ENCODE peak calls at places on chromosome 14, in seven cellular contexts. P is GM23338; Y is pancreas; N is WERI-Rb-1; K is body of pancreas; C is CD4-positive, alpha-beta memory T cell; U is brain microvascular endothelial cell. X is an unnamed sample.

GRCh38 chr14:99230271-99231141 is 41.5 kb downstream of the BCL11B start:
- DNase-seq in N (no peak), P (peak; percentile 69), C (peak; percentile 92), U (no peak), K (no peak), Y (no peak), X (peak; percentile 31)

GRCh38 chr14:34302654-34303053 is 159.4 kb downstream of the SPTSSA start:
- DNase-seq in K (peak; percentile 87), P (no peak), N (no peak), U (no peak), Y (peak; percentile 82), C (no peak), X (no peak)

GRCh38 chr14:39015360-39015961 is 87.6 kb downstream of the SEC23A start:
- DNase-seq in U (peak; percentile 26), Y (no peak), C (peak; percentile 19), P (peak; percentile 75), N (no peak), K (peak; percentile 50), X (peak; percentile 26)

GRCh38 chr14:75069811-75070145 is 337 bp downstream of the ZC2HC1C start:
- DNase-seq in N (no peak), C (no peak), K (no peak), Y (no peak), P (peak; percentile 82), U (no peak), X (no peak)

GRCh38 chr14:55206175-55206574 is 14.8 kb upstream of the DLGAP5 start:
- DNase-seq in U (no peak), C (no peak), P (no peak), Y (no peak), K (no peak), N (no peak), X (no peak)

GRCh38 chr14:70771781-70772212 is 37.5 kb downstream of the MAP3K9 start:
- DNase-seq in Y (no peak), U (peak; percentile 17), P (peak; percentile 31), C (no peak), N (no peak), K (no peak), X (no peak)

GRCh38 chr14:85607571-85608219 is 77.8 kb downstream of the FLRT2 start:
- DNase-seq in U (peak; percentile 69), N (no peak), C (no peak), Y (no peak), K (no peak), P (no peak), X (no peak)

GRCh38 chr14:103696466-103697071 is 18.7 kb downstream of the XRCC3 start:
- DNase-seq in Y (no peak), N (no peak), C (no peak), U (peak; percentile 32), K (no peak), P (no peak), X (no peak)

GRCh38 chr14:30573203-30573814 is 14.4 kb downstream of the G2E3 start:
- DNase-seq in K (no peak), P (no peak), U (no peak), C (no peak), N (no peak), Y (no peak), X (no peak)

GRCh38 chr14:96146131-96146771 is 58.4 kb upstream of the BDKRB2 start:
- DNase-seq in N (no peak), K (peak; percentile 57), P (no peak), U (peak; percentile 49), Y (peak; percentile 35), C (no peak), X (no peak)

GRCh38 chr14:34875031-34875922 is at the start of gene BAZ1A:
- DNase-seq in P (peak; percentile 82), N (peak; percentile 77), C (peak; percentile 57), K (peak; percentile 67), Y (peak; percentile 48), U (peak; percentile 86), X (peak; percentile 70)

DNA sequence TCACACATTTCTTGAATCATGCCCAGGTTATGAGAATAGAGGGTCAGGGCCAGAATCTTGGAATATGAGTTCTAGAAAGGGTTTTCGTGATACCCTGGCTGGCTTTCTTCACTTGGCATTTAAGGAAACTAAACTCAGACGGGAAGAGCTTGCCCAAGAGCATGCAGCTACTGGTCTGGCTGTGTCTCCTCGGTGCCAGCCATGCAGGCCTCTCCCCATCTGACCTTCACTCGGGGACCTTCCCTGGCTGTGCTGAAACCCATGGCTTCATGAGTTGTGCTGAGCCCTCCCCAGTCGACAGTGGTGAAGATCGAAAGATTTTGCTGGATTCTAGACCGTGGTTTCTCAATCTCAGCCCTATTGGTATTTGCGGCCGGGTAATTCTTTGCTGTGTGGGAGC is 38.0 kb downstream of the FOXN3 start:
- DNase-seq in Y (no peak), P (no peak), U (no peak), C (no peak), K (no peak), N (no peak), X (no peak)
- H3K27ac ChIP-seq in Y (no peak overlapping the region), P (peak overlapping the region; percentile 73), U (no peak overlapping the region), C (no peak overlapping the region), K (no peak overlapping the region), N (no peak overlapping the region), X (no peak overlapping the region)

GRCh38 chr14:65303902-65304222 is 108.7 kb upstream of the FUT8 start:
- DNase-seq in Y (no peak), K (no peak), U (no peak), P (no peak), N (no peak), C (no peak), X (no peak)

GRCh38 chr14:65304239-65304638 is 108.3 kb upstream of the FUT8 start:
- DNase-seq in P (no peak), C (no peak), N (no peak), Y (no peak), K (no peak), U (no peak), X (no peak)

GRCh38 chr14:65303185-65303901 is 109.2 kb upstream of the FUT8 start:
- DNase-seq in P (peak; percentile 26), C (no peak), U (no peak), Y (no peak), N (peak; percentile 13), K (no peak), X (no peak)

GRCh38 chr14:65301862-65302539 is 110.5 kb upstream of the FUT8 start:
- DNase-seq in N (no peak), P (no peak), C (peak; percentile 4), U (no peak), K (peak; percentile 85), Y (peak; percentile 86), X (no peak)

DNA sequence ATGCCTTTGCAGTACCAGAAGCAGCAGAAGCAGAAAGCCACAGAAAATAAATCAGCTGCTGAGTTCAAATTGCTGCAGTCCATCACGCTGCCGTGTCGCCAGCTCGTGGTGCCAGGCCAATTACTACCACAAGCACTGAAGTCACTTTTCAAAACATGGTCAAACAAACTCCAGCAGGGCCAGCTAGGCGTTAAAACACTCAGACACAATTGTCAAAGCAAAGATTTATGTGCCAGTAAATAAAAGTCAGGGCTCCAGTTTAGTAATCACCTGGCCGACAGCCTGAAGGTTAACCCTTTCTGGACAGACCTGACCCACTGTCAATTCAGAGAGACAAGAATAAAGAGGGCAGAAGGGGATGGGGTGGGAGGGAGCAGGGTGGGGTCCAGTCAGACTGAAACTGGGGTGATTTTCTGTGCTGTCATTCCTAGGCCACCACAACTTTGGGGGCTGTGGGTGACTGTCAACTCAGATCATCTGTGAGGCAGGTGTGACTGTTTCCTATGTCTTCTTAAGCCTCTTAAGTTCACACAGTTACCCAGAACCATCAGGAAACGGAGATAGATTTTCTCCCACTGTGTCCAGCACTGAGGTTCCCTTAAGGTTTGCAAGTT is 109.9 kb upstream of the FUT8 start:
- DNase-seq in P (no peak), K (peak; percentile 82), N (no peak), U (no peak), C (no peak), Y (peak; percentile 71), X (no peak)
- H3K27ac ChIP-seq in P (no peak overlapping the region), K (peak overlapping the region; percentile 89), N (no peak overlapping the region), U (no peak overlapping the region), C (no peak overlapping the region), Y (peak overlapping the region; percentile 53), X (no peak overlapping the region)

DNA sequence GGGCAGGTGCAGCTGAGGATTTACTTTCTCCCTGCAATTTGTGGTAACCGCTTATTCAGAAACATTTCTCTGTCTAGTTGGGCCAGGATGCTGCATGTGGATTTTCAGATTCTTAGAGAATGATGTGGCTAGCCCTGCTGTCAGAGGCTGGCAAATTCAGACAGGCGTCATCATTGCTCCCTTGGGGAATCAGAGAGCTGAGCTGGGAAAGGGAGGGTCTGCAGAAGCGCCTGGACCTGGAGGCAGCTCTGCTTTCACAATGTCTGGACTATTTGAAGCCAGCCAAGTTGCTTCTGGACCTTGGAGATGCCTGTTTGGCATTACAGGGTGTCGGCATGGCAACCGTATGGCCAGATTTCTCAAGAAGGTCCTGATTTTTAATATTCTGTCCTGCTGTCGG is 3.4 kb downstream of the GALNT16 start:
- DNase-seq in U (peak; percentile 97), K (peak; percentile 31), Y (no peak), P (no peak), N (no peak), C (no peak), X (no peak)
- H3K27ac ChIP-seq in U (no peak overlapping the region), K (no peak overlapping the region), Y (no peak overlapping the region), P (no peak overlapping the region), N (no peak overlapping the region), C (no peak overlapping the region), X (no peak overlapping the region)

GRCh38 chr14:51573607-51574006 is 78.1 kb upstream of the FRMD6 start:
- DNase-seq in N (no peak), K (no peak), U (no peak), P (no peak), Y (no peak), C (no peak), X (no peak)

GRCh38 chr14:51576899-51577298 is 74.8 kb upstream of the FRMD6 start:
- DNase-seq in Y (no peak), P (no peak), U (peak; percentile 60), N (no peak), C (no peak), K (no peak), X (no peak)

GRCh38 chr14:51576112-51576420 is 75.6 kb upstream of the FRMD6 start:
- DNase-seq in K (no peak), U (peak; percentile 87), Y (no peak), P (peak; percentile 64), C (no peak), N (no peak), X (no peak)

GRCh38 chr14:51574009-51574408 is 77.7 kb upstream of the FRMD6 start:
- DNase-seq in Y (no peak), C (no peak), N (no peak), K (no peak), U (no peak), P (no peak), X (no peak)

DNA sequence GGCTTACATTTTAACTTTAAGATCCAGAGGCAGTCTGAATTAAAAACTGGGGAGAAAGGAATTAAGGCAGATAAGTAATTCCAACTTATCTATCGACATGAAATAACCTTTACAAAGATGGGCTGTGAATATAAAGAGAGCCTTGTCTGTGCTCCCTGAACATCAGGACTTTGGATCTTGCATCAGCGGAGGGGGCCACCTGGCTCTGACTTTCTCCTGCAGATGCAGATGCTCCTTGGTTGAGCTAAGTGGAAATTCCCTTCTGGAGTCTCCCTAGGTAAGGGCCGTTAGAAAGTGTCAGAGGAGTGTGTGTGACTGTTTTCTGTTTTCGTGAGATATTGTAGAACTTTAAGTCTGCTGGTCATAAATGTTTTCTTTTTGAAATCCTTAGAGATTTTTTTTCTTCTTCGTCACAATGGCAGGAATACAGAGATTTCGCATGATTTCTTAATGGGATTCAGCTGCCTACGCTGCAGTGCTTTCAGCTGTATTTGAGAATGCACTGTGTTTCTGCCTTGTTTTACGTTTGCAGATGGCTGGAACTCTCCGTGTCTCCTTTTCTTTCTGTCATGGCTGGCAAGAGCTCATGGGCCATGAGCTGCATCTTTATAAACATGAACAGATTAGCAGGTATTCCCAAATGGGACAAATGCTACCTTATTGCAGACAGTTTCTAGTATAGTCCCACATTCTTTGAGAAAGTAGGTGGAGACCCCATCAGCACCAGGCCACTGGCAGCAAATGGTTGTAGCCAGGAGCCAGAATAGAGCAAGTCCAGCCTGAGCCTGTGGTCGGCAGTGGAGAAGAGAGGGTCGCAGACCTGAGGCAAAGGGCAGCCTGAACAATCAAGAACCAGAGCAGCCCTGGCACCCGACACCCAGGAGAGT is 76.2 kb upstream of the FRMD6 start:
- DNase-seq in U (no peak), P (peak; percentile 22), Y (no peak), C (no peak), N (no peak), K (no peak), X (no peak)
- H3K27ac ChIP-seq in U (peak overlapping the region; percentile 70), P (no peak overlapping the region), Y (no peak overlapping the region), C (no peak overlapping the region), N (no peak overlapping the region), K (no peak overlapping the region), X (no peak overlapping the region)